ENCODE peak calls at places on chromosome 13, in ten cellular contexts. R is IMR-90; S is SK-N-SH; G is colonic mucosa; O is CD8-positive, alpha-beta memory T cell; L is gastrocnemius medialis; H is breast epithelium; V is body of pancreas; P is cardiac muscle cell; K is GM23338. I is an unnamed sample. For H3K4me1, the result is how much of the 10 kb centered on the place peaks cover.

GRCh38 chr13:51452391-51453307 is at the start of gene INTS6:
- DNase-seq in R (peak), S (peak), K (peak), V (peak), P (peak), O (peak), H (peak), G (peak), L (peak), I (peak)

GRCh38 chr13:50129065-50129922 is 114.0 kb downstream of the KCNRG start:
- DNase-seq in K (peak), H (no peak), L (peak), P (peak), V (no peak), R (no peak), S (no peak), O (peak), G (no peak), I (peak)

GRCh38 chr13:48646791-48647190 is 6.9 kb upstream of the CYSLTR2 start:
- DNase-seq in V (no peak), H (no peak), L (no peak), G (no peak), O (no peak), R (no peak), P (no peak), S (no peak), K (no peak), I (no peak)

GRCh38 chr13:49877629-49878218 is 58.4 kb downstream of the SPRYD7 start:
- DNase-seq in H (no peak), R (no peak), K (peak), L (no peak), P (peak), S (no peak), G (no peak), O (no peak), V (no peak), I (no peak)

GRCh38 chr13:43799191-43799590 is 12.4 kb upstream of the ENOX1 start:
- DNase-seq in P (no peak), G (no peak), S (no peak), L (no peak), V (no peak), H (no peak), R (peak), K (no peak), O (no peak), I (no peak)

GRCh38 chr13:26247011-26247410 is 6.9 kb upstream of the CDK8 start:
- DNase-seq in V (no peak), P (no peak), S (no peak), H (no peak), G (no peak), K (no peak), L (no peak), R (no peak), O (no peak), I (no peak)

GRCh38 chr13:66407159-66407558 is 823.0 kb downstream of the PCDH9 start:
- DNase-seq in P (no peak), L (no peak), O (no peak), H (no peak), K (no peak), G (no peak), R (no peak), S (no peak), V (no peak), I (no peak)

GRCh38 chr13:34672631-34673030 is 269.4 kb upstream of the NBEA start:
- DNase-seq in O (no peak), V (no peak), P (no peak), S (no peak), H (no peak), R (no peak), G (no peak), L (no peak), K (no peak), I (no peak)

GRCh38 chr13:40446365-40446764 is 220.1 kb downstream of the FOXO1 start:
- DNase-seq in K (no peak), R (no peak), P (no peak), L (no peak), O (no peak), H (no peak), V (no peak), G (no peak), S (no peak), I (no peak)

GRCh38 chr13:52780092-52780491 is 40.5 kb upstream of the CNMD start:
- DNase-seq in G (no peak), L (no peak), S (no peak), O (no peak), P (no peak), R (no peak), H (no peak), V (no peak), K (no peak), I (no peak)

GRCh38 chr13:75307370-75307984 is 174.5 kb downstream of the TBC1D4 start:
- DNase-seq in G (no peak), S (no peak), K (peak), P (no peak), L (no peak), R (peak), V (no peak), H (no peak), O (no peak), I (no peak)

GRCh38 chr13:52832268-52832667 is 16.2 kb downstream of the PCDH8 start:
- DNase-seq in G (no peak), V (no peak), P (peak), S (no peak), O (no peak), R (no peak), H (no peak), K (no peak), L (no peak), I (no peak)

GRCh38 chr13:63124863-63125262 is 1709.2 kb upstream of the PCDH20 start:
- DNase-seq in V (no peak), O (no peak), R (peak), K (peak), S (peak), G (no peak), P (peak), L (no peak), H (no peak), I (no peak)

GRCh38 chr13:41765813-41766212 is 195.1 kb downstream of the VWA8 start:
- DNase-seq in P (no peak), S (no peak), V (no peak), H (no peak), O (no peak), G (no peak), L (no peak), K (no peak), R (no peak), I (no peak)

GRCh38 chr13:45331123-45331619 is 9.8 kb downstream of the TPT1 start:
- DNase-seq in K (no peak), G (no peak), V (no peak), R (no peak), H (no peak), L (no peak), O (no peak), P (no peak), S (no peak), I (no peak)

GRCh38 chr13:21825186-21825585 is 154.3 kb downstream of the FGF9 start:
- DNase-seq in P (no peak), V (no peak), K (no peak), H (no peak), L (no peak), G (peak), O (no peak), R (peak), S (no peak), I (no peak)

GRCh38 chr13:106867249-106867648 is 299.3 kb upstream of the ARGLU1 start:
- DNase-seq in L (no peak), S (peak), H (no peak), O (no peak), K (peak), V (peak), G (no peak), R (no peak), P (no peak), I (no peak)

GRCh38 chr13:71540098-71540497 is 326.9 kb downstream of the DACH1 start:
- DNase-seq in S (no peak), K (no peak), R (no peak), V (no peak), P (no peak), O (no peak), G (no peak), H (no peak), L (no peak), I (no peak)

GRCh38 chr13:45928843-45929242 is 77.3 kb upstream of the SIAH3 start:
- DNase-seq in V (peak), S (no peak), G (no peak), K (no peak), P (no peak), H (no peak), R (no peak), L (no peak), O (no peak), I (no peak)

GRCh38 chr13:29472317-29472961 is 123.0 kb downstream of the SLC7A1 start:
- DNase-seq in O (peak), P (peak), S (peak), L (no peak), K (peak), H (no peak), G (peak), V (peak), R (peak), I (peak)

GRCh38 chr13:106503730-106504129 is 31.7 kb downstream of the EFNB2 start:
- DNase-seq in H (no peak), S (no peak), O (no peak), G (no peak), L (no peak), R (peak), P (no peak), V (no peak), K (no peak), I (no peak)

GRCh38 chr13:22960827-22961226 is 220.0 kb upstream of the SGCG start:
- DNase-seq in V (no peak), H (no peak), R (no peak), O (no peak), G (no peak), S (no peak), L (no peak), P (no peak), K (no peak), I (no peak)

GRCh38 chr13:20696073-20696472 is 7.4 kb upstream of the IL17D start:
- DNase-seq in R (no peak), V (no peak), L (no peak), S (no peak), P (no peak), K (no peak), H (no peak), O (no peak), G (no peak), I (no peak)

GRCh38 chr13:105763851-105764250 is 771.6 kb downstream of the EFNB2 start:
- DNase-seq in V (no peak), P (no peak), G (no peak), K (no peak), R (no peak), S (no peak), O (no peak), L (no peak), H (no peak), I (no peak)

GRCh38 chr13:37418490-37418889 is 180.1 kb downstream of the POSTN start:
- DNase-seq in P (no peak), G (no peak), O (no peak), V (no peak), K (no peak), R (peak), S (no peak), L (no peak), H (no peak), I (no peak)

GRCh38 chr13:35599385-35599784 is 122.9 kb upstream of the MAB21L1 start:
- DNase-seq in G (no peak), P (peak), R (no peak), V (no peak), S (no peak), K (peak), L (no peak), O (no peak), H (no peak), I (no peak)

GRCh38 chr13:44431150-44431549 is 57.5 kb downstream of the SERP2 start:
- DNase-seq in V (peak), R (no peak), P (peak), H (no peak), O (no peak), G (peak), S (no peak), K (no peak), L (no peak), I (no peak)

GRCh38 chr13:43815204-43815603 is 28.4 kb upstream of the ENOX1 start:
- DNase-seq in V (no peak), S (peak), R (peak), O (no peak), L (no peak), H (no peak), G (no peak), K (no peak), P (peak), I (no peak)

GRCh38 chr13:27304611-27305010 is 34.0 kb downstream of the RASL11A start:
- DNase-seq in S (no peak), V (no peak), O (no peak), H (no peak), P (no peak), G (no peak), R (no peak), K (no peak), L (no peak), I (no peak)

GRCh38 chr13:28805193-28805819 is 14.8 kb upstream of the MTUS2 start:
- DNase-seq in L (no peak), V (peak), G (peak), O (no peak), H (no peak), R (no peak), S (peak), P (peak), K (peak), I (no peak)

GRCh38 chr13:27792393-27793218 is at the start of gene GSX1:
- DNase-seq in S (no peak), K (peak), R (peak), G (peak), H (no peak), V (peak), O (peak), P (peak), L (peak), I (no peak)

GRCh38 chr13:46992383-46992952 is 95.6 kb upstream of the HTR2A start:
- DNase-seq in G (no peak), S (no peak), R (no peak), K (peak), L (no peak), P (peak), H (no peak), V (no peak), O (no peak), I (no peak)

GRCh38 chr13:41505209-41505835 is 48.0 kb downstream of the RGCC start:
- DNase-seq in V (no peak), L (no peak), S (no peak), R (peak), P (no peak), K (no peak), H (no peak), O (no peak), G (no peak), I (no peak)

GRCh38 chr13:31119966-31120733 is 41.6 kb downstream of the HSPH1 start:
- DNase-seq in H (no peak), V (no peak), O (no peak), R (peak), G (no peak), L (no peak), P (no peak), S (no peak), K (peak), I (no peak)

DNA sequence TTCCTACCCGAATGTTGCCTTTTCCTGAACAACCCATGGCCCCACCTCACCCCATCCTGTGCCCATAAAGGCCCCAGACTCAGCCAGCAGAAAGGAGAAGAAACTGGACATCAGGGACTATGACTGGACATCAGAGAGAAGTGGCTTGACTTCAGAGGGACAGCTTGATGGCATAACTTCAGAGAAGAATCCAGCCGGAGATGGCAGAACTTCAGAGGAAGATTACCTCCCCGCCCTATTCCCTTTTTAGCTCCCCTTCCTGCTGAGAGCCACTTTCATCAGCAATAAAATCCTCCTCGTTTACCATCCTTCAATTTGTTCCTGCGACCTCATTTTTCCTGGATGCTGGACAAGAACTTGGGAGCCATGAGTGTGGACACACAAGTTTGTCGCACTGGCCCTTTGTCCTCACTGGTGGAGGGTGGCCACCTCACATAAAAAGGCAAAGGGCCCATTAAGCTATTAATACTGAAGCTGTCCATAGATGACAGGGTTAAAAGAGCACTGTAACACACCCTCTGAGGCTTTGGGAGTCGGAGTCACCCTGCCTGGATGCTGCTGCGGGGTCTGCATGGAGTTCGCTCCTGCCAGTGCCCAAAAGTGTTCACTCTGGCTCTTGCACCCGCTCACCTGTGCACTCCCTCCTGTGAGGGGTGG is 260.4 kb downstream of the SLITRK1 start:
- DNase-seq in V (no peak), H (no peak), O (no peak), L (no peak), S (no peak), K (no peak), G (no peak), R (no peak), P (no peak), I (no peak)
- H3K27ac ChIP-seq in V (no peak), H (no peak), O (no peak), L (no peak), S (no peak), K (no peak), G (no peak), R (no peak), P (no peak), I (no peak)

GRCh38 chr13:114068723-114069322 is 63.6 kb downstream of the RASA3 start:
- DNase-seq in L (peak), G (no peak), V (no peak), S (no peak), K (no peak), R (peak), H (peak), O (no peak), P (peak), I (peak)
- H3K4me3 ChIP-seq in L (no peak), G (no peak), V (no peak), S (no peak), K (no peak), R (no peak), H (no peak), O (no peak), P (no peak), I (no peak)

GRCh38 chr13:98525852-98526512 is 50.9 kb downstream of the STK24 start:
- DNase-seq in V (no peak), R (no peak), K (no peak), P (no peak), H (no peak), S (no peak), G (no peak), O (no peak), L (no peak), I (no peak)

GRCh38 chr13:98528663-98529064 is 48.2 kb downstream of the STK24 start:
- DNase-seq in R (peak), O (no peak), L (no peak), G (no peak), S (no peak), K (no peak), H (no peak), V (no peak), P (no peak), I (no peak)

GRCh38 chr13:98529171-98529570 is 47.7 kb downstream of the STK24 start:
- DNase-seq in S (no peak), H (no peak), G (no peak), V (no peak), L (no peak), R (no peak), P (no peak), O (no peak), K (no peak), I (no peak)

GRCh38 chr13:98525452-98525851 is 51.5 kb downstream of the STK24 start:
- DNase-seq in P (no peak), L (no peak), S (no peak), R (no peak), V (no peak), O (no peak), H (no peak), G (no peak), K (no peak), I (no peak)

DNA sequence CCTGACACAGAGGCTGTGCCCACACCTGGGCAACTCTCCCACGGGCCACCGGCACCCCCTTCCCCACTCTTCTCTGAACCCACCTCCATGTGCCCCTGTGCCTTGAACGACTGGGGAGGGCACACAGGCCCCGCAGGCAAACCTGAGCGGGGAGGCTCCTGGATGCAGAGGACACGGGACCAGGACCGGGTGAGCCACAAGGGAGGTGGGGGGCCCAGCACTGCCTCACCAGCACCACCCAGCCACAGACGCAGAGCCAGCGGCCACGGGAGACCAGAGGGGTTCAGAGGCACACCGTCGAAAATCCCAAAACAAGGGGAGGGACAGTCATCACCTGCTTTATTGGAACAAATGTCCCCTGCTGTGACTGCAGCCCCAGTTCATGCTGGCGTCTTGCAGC is 49.4 kb downstream of the STK24 start:
- DNase-seq in P (no peak), H (no peak), G (no peak), V (no peak), R (no peak), S (no peak), O (no peak), L (no peak), K (no peak), I (no peak)
- H3K4me1 ChIP-seq in P (under half), H (under half), G (under half), V (under half), R (under half), S (under half), O (half or more), L (half or more), K (half or more), I (half or more)

GRCh38 chr13:110316196-110316595 is 9.1 kb downstream of the COL4A2 start:
- DNase-seq in S (no peak), O (no peak), V (no peak), P (no peak), L (no peak), H (no peak), R (no peak), G (no peak), K (no peak), I (no peak)
- H3K27ac ChIP-seq in S (peak), O (no peak), V (no peak), P (no peak), L (no peak), H (no peak), R (no peak), G (no peak), K (peak), I (no peak)

GRCh38 chr13:39417643-39418042 is 185.3 kb downstream of the LHFPL6 start:
- DNase-seq in K (peak), V (no peak), P (no peak), R (peak), S (no peak), L (no peak), H (no peak), O (no peak), G (no peak), I (no peak)

GRCh38 chr13:39418424-39418823 is 184.6 kb downstream of the LHFPL6 start:
- DNase-seq in P (no peak), G (no peak), V (no peak), K (no peak), R (no peak), H (no peak), S (no peak), O (no peak), L (no peak), I (no peak)

GRCh38 chr13:39415403-39415802 is 187.6 kb downstream of the LHFPL6 start:
- DNase-seq in K (peak), S (peak), L (no peak), O (no peak), P (peak), G (peak), R (peak), H (no peak), V (peak), I (no peak)

GRCh38 chr13:39419068-39419467 is 183.9 kb downstream of the LHFPL6 start:
- DNase-seq in H (no peak), S (no peak), O (no peak), L (no peak), P (no peak), V (no peak), K (no peak), G (no peak), R (no peak), I (no peak)

GRCh38 chr13:39417131-39417530 is 185.9 kb downstream of the LHFPL6 start:
- DNase-seq in L (no peak), R (no peak), S (peak), H (no peak), G (no peak), P (peak), O (no peak), K (peak), V (no peak), I (no peak)
- H3K4me3 ChIP-seq in L (no peak), R (no peak), S (no peak), H (no peak), G (no peak), P (no peak), O (no peak), K (peak), V (no peak), I (no peak)

DNA sequence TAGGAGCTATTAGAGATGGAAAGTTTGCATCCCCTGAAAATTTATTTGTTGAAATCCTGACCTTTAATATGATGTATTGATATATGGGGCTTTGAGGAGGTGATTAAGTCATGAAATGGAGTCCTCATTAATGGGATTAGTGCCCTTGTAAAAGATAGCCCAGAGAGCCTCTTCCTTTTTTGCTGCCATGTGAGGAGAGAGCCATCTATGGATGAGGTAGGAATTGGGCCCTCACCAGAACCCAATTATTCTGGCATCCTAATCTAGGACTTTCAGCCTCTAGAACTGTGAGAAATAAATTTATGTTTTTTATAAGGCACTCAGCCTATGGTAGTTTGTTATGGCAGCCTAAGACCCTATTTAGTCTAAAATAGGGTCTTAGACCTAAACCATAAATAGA is 250.2 kb upstream of the SLITRK1 start:
- DNase-seq in P (no peak), V (no peak), S (no peak), H (no peak), O (no peak), L (no peak), K (no peak), R (no peak), G (no peak), I (no peak)
- H3K4me1 ChIP-seq in P (under half), V (under half), S (under half), H (under half), O (under half), L (under half), K (under half), R (under half), G (under half), I (under half)